ENCODE peak calls at places on chromosomes 7 and 10, in eight cellular contexts. W is HT1080; A is nephron progenitor cell; S is renal cortical epithelial cell; V is mucosa of gallbladder; N is stimulated activated CD8-positive, alpha-beta memory T cell treated with anti-CD3 and anti-CD28 coated beads, Interleukin-15, amount 100 ng/mL, for 24 hours; D is EH; H is kidney tubule cell. O is an unnamed sample.

GRCh38 chr10:88095291-88095721 is 231.9 kb downstream of the PTEN start:
- DNase-seq in W (no peak), V (peak), S (no peak), H (no peak), N (no peak), A (no peak), D (peak), O (no peak)

GRCh38 chr10:1050555-1050954 is 1.6 kb upstream of the IDI1 start:
- DNase-seq in W (peak), A (no peak), N (no peak), V (no peak), S (no peak), H (peak), D (no peak), O (no peak)

GRCh38 chr10:6033954-6034353 is 28.2 kb downstream of the IL2RA start:
- DNase-seq in H (peak), A (no peak), N (no peak), V (peak), S (peak), D (peak), W (no peak), O (peak)

GRCh38 chr7:101680406-101681145 is 51.5 kb upstream of the MYL10 start:
- DNase-seq in H (no peak), A (no peak), D (no peak), S (no peak), V (no peak), W (no peak), N (no peak), O (no peak)

GRCh38 chr7:17466201-17466600 is 167.7 kb downstream of the AHR start:
- DNase-seq in A (no peak), V (no peak), H (no peak), D (no peak), N (no peak), S (no peak), W (no peak), O (no peak)

GRCh38 chr7:120110169-120110568 is 162.8 kb upstream of the KCND2 start:
- DNase-seq in N (no peak), H (peak), D (no peak), A (no peak), S (no peak), V (peak), W (no peak), O (no peak)

GRCh38 chr10:97425964-97426775 is at the start of gene PGAM1:
- DNase-seq in D (peak), N (peak), W (peak), S (peak), H (peak), A (peak), V (peak), O (peak)

GRCh38 chr7:36852017-36852416 is 127.7 kb upstream of the AOAH start:
- DNase-seq in W (no peak), N (no peak), V (no peak), H (peak), S (peak), A (no peak), D (no peak), O (no peak)

GRCh38 chr7:23044581-23044980 is 30.7 kb upstream of the HYCC1 start:
- DNase-seq in H (no peak), N (no peak), V (no peak), W (no peak), D (no peak), A (no peak), S (peak), O (no peak)

GRCh38 chr10:110747609-110748464 is 103.7 kb downstream of the RBM20 start:
- DNase-seq in D (peak), N (no peak), A (no peak), S (peak), V (no peak), H (no peak), W (no peak), O (peak)

GRCh38 chr7:92691578-92691977 is 101.4 kb upstream of the FAM133B start:
- DNase-seq in N (no peak), A (no peak), V (peak), D (peak), S (peak), W (peak), H (peak), O (no peak)

GRCh38 chr7:107045980-107046379 is 1.5 kb downstream of the PRKAR2B start:
- DNase-seq in A (no peak), V (no peak), D (peak), W (peak), N (no peak), H (no peak), S (no peak), O (peak)

GRCh38 chr7:38179719-38180333 is 1.8 kb downstream of the STARD3NL start:
- DNase-seq in V (no peak), H (no peak), N (no peak), D (no peak), W (no peak), S (no peak), A (no peak), O (no peak)

GRCh38 chr10:121567569-121567968 is 30.7 kb downstream of the FGFR2 start:
- DNase-seq in H (no peak), A (no peak), W (no peak), S (no peak), D (no peak), N (no peak), V (no peak), O (no peak)

GRCh38 chr10:92816106-92816505 is 32.2 kb upstream of the EXOC6 start:
- DNase-seq in S (no peak), V (no peak), N (no peak), W (peak), D (peak), A (no peak), H (peak), O (no peak)

GRCh38 chr7:134723904-134724303 is 55.5 kb upstream of the CALD1 start:
- DNase-seq in V (no peak), H (no peak), A (no peak), S (no peak), W (no peak), D (peak), N (no peak), O (no peak)